ENCODE peak calls at places on chromosomes 6 and 20, in four cellular contexts. S is IMR-90, Y is neural progenitor cell, C is lower lobe of right lung. E is an unnamed sample. For H3K4me1 and H3K9me3, the result is how much of the 10 kb centered on the place peaks cover.

GRCh38 chr6:43869091-43869710 is 99.2 kb downstream of the VEGFA start:
- DNase-seq in Y (no peak), C (peak), S (no peak), E (peak)

GRCh38 chr6:66065313-66065712 is 358.3 kb upstream of the EYS start:
- DNase-seq in S (no peak), Y (no peak), C (no peak), E (no peak)

GRCh38 chr6:6736753-6737654 is 148.5 kb downstream of the LY86 start:
- DNase-seq in C (peak), S (no peak), Y (peak), E (peak)

GRCh38 chr6:150146436-150146835 is 3.6 kb downstream of the PPP1R14C start:
- DNase-seq in S (no peak), Y (no peak), C (no peak), E (no peak)

GRCh38 chr20:15179426-15180190 is 842.2 kb upstream of the FLRT3 start:
- DNase-seq in C (no peak), S (no peak), Y (no peak), E (no peak)

GRCh38 chr20:54339093-54339492 is 131.2 kb downstream of the PFDN4 start:
- DNase-seq in C (no peak), S (no peak), Y (no peak), E (no peak)

GRCh38 chr20:34042286-34042685 is 48.6 kb downstream of the RALY start:
- DNase-seq in S (no peak), Y (no peak), C (no peak), E (no peak)

GRCh38 chr20:56766528-56766927 is 137.4 kb downstream of the TFAP2C start:
- DNase-seq in Y (no peak), C (no peak), S (no peak), E (no peak)

GRCh38 chr6:54697423-54697822 is 149.1 kb upstream of the FAM83B start:
- DNase-seq in S (peak), Y (no peak), C (no peak), E (no peak)

DNA sequence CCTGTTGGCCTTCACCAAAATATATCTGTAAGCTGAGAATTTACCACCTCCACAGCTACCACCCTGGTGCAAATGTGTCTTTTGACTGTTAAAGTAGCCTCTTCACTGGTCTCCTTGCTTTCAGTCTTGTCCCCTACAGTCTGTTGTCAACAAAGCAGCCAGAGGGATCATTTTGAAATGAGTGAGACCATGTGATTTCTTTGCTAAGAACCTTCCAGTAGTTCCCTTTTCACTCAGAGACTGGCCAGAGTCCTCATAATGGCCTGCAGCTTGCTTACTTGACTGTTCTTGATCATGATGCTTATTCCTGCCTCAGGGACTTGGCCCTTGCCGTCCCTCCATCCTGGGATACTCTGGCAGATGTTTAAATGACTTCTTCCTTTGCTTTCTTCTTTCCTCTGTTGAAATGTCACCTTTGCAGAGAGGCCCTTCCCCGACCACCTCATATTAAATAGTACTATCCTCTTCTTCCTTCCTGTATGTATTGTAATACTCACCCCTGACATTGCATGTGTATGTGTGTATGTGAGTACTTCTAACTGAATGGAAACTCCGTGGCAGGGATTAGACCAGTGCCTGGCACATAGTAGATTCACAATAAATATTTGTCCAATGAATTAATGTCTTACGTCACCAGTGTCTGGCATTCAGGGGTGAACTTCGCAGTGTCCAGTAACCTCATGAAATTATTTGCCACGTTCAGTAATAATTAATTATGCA is 5.0 kb downstream of the MANBAL start:
- DNase-seq in Y (no peak), S (peak), C (no peak), E (no peak)
- H3K4me1 ChIP-seq in Y (under half), S (under half), C (half or more), E (under half)

GRCh38 chr6:40899684-40900155 is 139.3 kb downstream of the UNC5CL start:
- DNase-seq in C (no peak), Y (no peak), S (no peak), E (no peak)
- H3K4me3 ChIP-seq in C (no peak), Y (no peak), S (no peak), E (no peak)

GRCh38 chr6:164169355-164169754 is 754.8 kb downstream of the QKI start:
- DNase-seq in S (no peak), C (no peak), Y (no peak), E (no peak)
- H3K9me3 ChIP-seq in S (under half), C (under half), Y (under half), E (under half)

GRCh38 chr6:33440649-33441309 is 13.6 kb upstream of the ZBTB9 start:
- DNase-seq in C (no peak), Y (no peak), S (no peak), E (no peak)

GRCh38 chr6:33439956-33440648 is 14.3 kb upstream of the ZBTB9 start:
- DNase-seq in Y (no peak), C (no peak), S (peak), E (no peak)

GRCh38 chr6:33437666-33438065 is 16.7 kb upstream of the ZBTB9 start:
- DNase-seq in S (no peak), C (no peak), Y (no peak), E (no peak)

GRCh38 chr6:33441457-33441856 is 12.9 kb upstream of the ZBTB9 start:
- DNase-seq in C (no peak), Y (no peak), S (no peak), E (no peak)

DNA sequence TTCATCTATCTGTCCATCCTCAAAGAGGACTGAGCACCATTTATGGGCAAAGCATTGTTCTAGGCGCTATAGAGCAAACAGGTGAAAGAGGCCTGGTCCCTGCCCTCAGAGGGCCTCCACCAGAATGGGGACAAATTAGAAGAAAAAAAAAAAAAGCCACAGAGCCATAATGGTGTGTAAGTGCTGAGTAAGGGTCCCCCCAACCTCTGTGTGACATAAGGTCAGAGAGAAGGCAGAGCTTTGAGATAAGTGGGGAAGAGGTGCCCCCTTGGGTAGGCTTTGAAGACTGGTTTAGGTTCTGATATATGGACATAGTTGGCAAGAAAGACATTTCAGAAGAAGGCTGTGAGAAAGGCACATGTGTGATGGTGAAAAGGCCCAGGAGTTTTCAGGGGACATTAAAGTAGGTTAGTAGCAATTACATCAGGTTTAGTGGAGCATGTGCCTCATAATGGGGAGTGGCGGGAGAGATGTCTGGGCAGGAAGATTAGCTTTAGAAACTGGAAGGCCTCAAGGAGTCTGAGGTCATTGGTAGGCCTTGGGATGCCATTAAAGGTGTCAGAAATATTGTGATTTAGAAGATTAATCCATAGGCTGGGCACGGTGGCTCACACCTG is 15.3 kb upstream of the ZBTB9 start:
- DNase-seq in C (no peak), Y (no peak), S (no peak), E (no peak)
- H3K4me1 ChIP-seq in C (under half), Y (under half), S (under half), E (under half)

GRCh38 chr6:32796848-32797776 is 19.7 kb downstream of the HLA-DOB start:
- DNase-seq in C (peak), S (peak), Y (peak), E (peak)
- H3K4me3 ChIP-seq in C (peak), S (peak), Y (peak), E (no peak)

E was measured in aorta.